ENCODE peak calls at places on chromosome 13, in six cellular contexts. One of them, this sample, is unnamed.

GRCh38 chr13:32228330-32229041 is 86.7 kb downstream of the ZAR1L start:
- DNase-seq in right lobe of liver: no peak
- DNase-seq in fibroblast of lung: peak
- DNase-seq in uterus: no peak
- DNase-seq in CD8-positive, alpha-beta T cell: no peak
- DNase-seq in brain microvascular endothelial cell: peak
- DNase-seq in this sample: no peak

GRCh38 chr13:86464193-86464592 is 665.0 kb upstream of the SLITRK6 start:
- DNase-seq in right lobe of liver: no peak
- DNase-seq in fibroblast of lung: no peak
- DNase-seq in uterus: no peak
- DNase-seq in CD8-positive, alpha-beta T cell: no peak
- DNase-seq in brain microvascular endothelial cell: no peak
- DNase-seq in this sample: no peak

GRCh38 chr13:74201530-74201929 is 67.3 kb upstream of the KLF12 start:
- DNase-seq in right lobe of liver: no peak
- DNase-seq in fibroblast of lung: no peak
- DNase-seq in uterus: no peak
- DNase-seq in CD8-positive, alpha-beta T cell: no peak
- DNase-seq in brain microvascular endothelial cell: no peak
- DNase-seq in this sample: no peak

GRCh38 chr13:71149498-71150363 is 717.3 kb downstream of the DACH1 start:
- DNase-seq in right lobe of liver: no peak
- DNase-seq in fibroblast of lung: no peak
- DNase-seq in uterus: no peak
- DNase-seq in CD8-positive, alpha-beta T cell: no peak
- DNase-seq in brain microvascular endothelial cell: no peak
- DNase-seq in this sample: no peak

GRCh38 chr13:38759390-38759789 is 72.5 kb downstream of the FREM2 start:
- DNase-seq in right lobe of liver: no peak
- DNase-seq in fibroblast of lung: no peak
- DNase-seq in uterus: no peak
- DNase-seq in CD8-positive, alpha-beta T cell: no peak
- DNase-seq in brain microvascular endothelial cell: no peak
- DNase-seq in this sample: no peak

GRCh38 chr13:37700887-37701286 is 102.3 kb upstream of the POSTN start:
- DNase-seq in right lobe of liver: no peak
- DNase-seq in fibroblast of lung: peak
- DNase-seq in uterus: no peak
- DNase-seq in CD8-positive, alpha-beta T cell: no peak
- DNase-seq in brain microvascular endothelial cell: peak
- DNase-seq in this sample: no peak

GRCh38 chr13:113209336-113209879 is at the start of gene CUL4A:
- DNase-seq in right lobe of liver: peak
- DNase-seq in fibroblast of lung: peak
- DNase-seq in uterus: peak
- DNase-seq in CD8-positive, alpha-beta T cell: peak
- DNase-seq in brain microvascular endothelial cell: peak
- DNase-seq in this sample: peak

GRCh38 chr13:50323440-50324070 is 308.3 kb downstream of the KCNRG start:
- DNase-seq in right lobe of liver: no peak
- DNase-seq in fibroblast of lung: peak
- DNase-seq in uterus: no peak
- DNase-seq in CD8-positive, alpha-beta T cell: no peak
- DNase-seq in brain microvascular endothelial cell: peak
- DNase-seq in this sample: no peak

GRCh38 chr13:76503756-76504155 is 382.4 kb downstream of the KCTD12 start:
- DNase-seq in right lobe of liver: no peak
- DNase-seq in fibroblast of lung: no peak
- DNase-seq in uterus: no peak
- DNase-seq in CD8-positive, alpha-beta T cell: no peak
- DNase-seq in brain microvascular endothelial cell: no peak
- DNase-seq in this sample: no peak

GRCh38 chr13:31739226-31739625 is at the start of gene RXFP2:
- DNase-seq in right lobe of liver: no peak
- DNase-seq in fibroblast of lung: no peak
- DNase-seq in uterus: no peak
- DNase-seq in CD8-positive, alpha-beta T cell: no peak
- DNase-seq in brain microvascular endothelial cell: no peak
- DNase-seq in this sample: no peak

GRCh38 chr13:19618925-19619324 is 14.5 kb upstream of the MPHOSPH8 start:
- DNase-seq in right lobe of liver: peak
- DNase-seq in fibroblast of lung: peak
- DNase-seq in uterus: no peak
- DNase-seq in CD8-positive, alpha-beta T cell: no peak
- DNase-seq in brain microvascular endothelial cell: peak
- DNase-seq in this sample: no peak

GRCh38 chr13:90205081-90205480 is 1142.4 kb upstream of the MIR17HG start:
- DNase-seq in right lobe of liver: no peak
- DNase-seq in fibroblast of lung: no peak
- DNase-seq in uterus: no peak
- DNase-seq in CD8-positive, alpha-beta T cell: no peak
- DNase-seq in brain microvascular endothelial cell: no peak
- DNase-seq in this sample: no peak

GRCh38 chr13:27481766-27482165 is 31.4 kb upstream of the MTIF3 start:
- DNase-seq in right lobe of liver: peak
- DNase-seq in fibroblast of lung: no peak
- DNase-seq in uterus: peak
- DNase-seq in CD8-positive, alpha-beta T cell: no peak
- DNase-seq in brain microvascular endothelial cell: peak
- DNase-seq in this sample: peak

GRCh38 chr13:52929826-52930225 is 81.4 kb upstream of the PCDH8 start:
- DNase-seq in right lobe of liver: no peak
- DNase-seq in fibroblast of lung: no peak
- DNase-seq in uterus: no peak
- DNase-seq in CD8-positive, alpha-beta T cell: no peak
- DNase-seq in brain microvascular endothelial cell: no peak
- DNase-seq in this sample: no peak

GRCh38 chr13:75250526-75251183 is 231.3 kb downstream of the TBC1D4 start:
- DNase-seq in right lobe of liver: no peak
- DNase-seq in fibroblast of lung: peak
- DNase-seq in uterus: no peak
- DNase-seq in CD8-positive, alpha-beta T cell: no peak
- DNase-seq in brain microvascular endothelial cell: peak
- DNase-seq in this sample: no peak

GRCh38 chr13:67620665-67621064 is 390.5 kb upstream of the PCDH9 start:
- DNase-seq in right lobe of liver: no peak
- DNase-seq in fibroblast of lung: peak
- DNase-seq in uterus: no peak
- DNase-seq in CD8-positive, alpha-beta T cell: no peak
- DNase-seq in brain microvascular endothelial cell: no peak
- DNase-seq in this sample: no peak

GRCh38 chr13:42275506-42275905 is 3.6 kb downstream of the AKAP11 start:
- DNase-seq in right lobe of liver: no peak
- DNase-seq in fibroblast of lung: no peak
- DNase-seq in uterus: no peak
- DNase-seq in CD8-positive, alpha-beta T cell: no peak
- DNase-seq in brain microvascular endothelial cell: no peak
- DNase-seq in this sample: no peak

GRCh38 chr13:112931028-112931934 is 37.7 kb upstream of the MCF2L start:
- DNase-seq in right lobe of liver: no peak
- DNase-seq in fibroblast of lung: peak
- DNase-seq in uterus: no peak
- DNase-seq in CD8-positive, alpha-beta T cell: no peak
- DNase-seq in brain microvascular endothelial cell: peak
- DNase-seq in this sample: peak

GRCh38 chr13:30308548-30308947 is 1.2 kb upstream of the KATNAL1 start:
- DNase-seq in right lobe of liver: no peak
- DNase-seq in fibroblast of lung: peak
- DNase-seq in uterus: no peak
- DNase-seq in CD8-positive, alpha-beta T cell: no peak
- DNase-seq in brain microvascular endothelial cell: peak
- DNase-seq in this sample: peak

GRCh38 chr13:43058318-43058674 is 34.9 kb downstream of the DNAJC15 start:
- DNase-seq in right lobe of liver: no peak
- DNase-seq in fibroblast of lung: peak
- DNase-seq in uterus: no peak
- DNase-seq in CD8-positive, alpha-beta T cell: no peak
- DNase-seq in brain microvascular endothelial cell: peak
- DNase-seq in this sample: peak

GRCh38 chr13:31052478-31052877 is 109.2 kb downstream of the HSPH1 start:
- DNase-seq in right lobe of liver: no peak
- DNase-seq in fibroblast of lung: no peak
- DNase-seq in uterus: no peak
- DNase-seq in CD8-positive, alpha-beta T cell: no peak
- DNase-seq in brain microvascular endothelial cell: no peak
- DNase-seq in this sample: no peak

GRCh38 chr13:27919934-27920676 is at the start of gene PDX1:
- DNase-seq in right lobe of liver: no peak
- DNase-seq in fibroblast of lung: no peak
- DNase-seq in uterus: no peak
- DNase-seq in CD8-positive, alpha-beta T cell: no peak
- DNase-seq in brain microvascular endothelial cell: no peak
- DNase-seq in this sample: no peak

DNA sequence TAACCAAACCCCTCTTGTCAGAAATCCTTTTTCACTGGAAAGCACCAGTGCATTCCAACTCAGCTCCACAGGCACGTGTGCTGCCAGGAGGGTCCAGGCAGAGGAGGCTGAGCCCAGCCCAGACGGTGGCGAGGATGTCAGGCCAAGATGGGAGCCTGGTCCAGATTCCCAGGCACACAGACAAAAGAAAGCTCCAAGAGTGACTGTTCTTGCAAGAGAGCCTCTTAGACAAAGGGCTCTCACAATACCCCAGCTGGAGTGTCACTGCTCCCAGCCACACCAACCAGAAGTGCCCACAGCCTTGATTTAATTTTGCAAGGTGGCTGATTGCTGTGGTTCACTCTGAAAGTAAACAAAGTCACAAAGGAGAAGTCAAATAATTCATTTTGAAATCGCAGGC is 95.3 kb downstream of the RAB20 start:
- DNase-seq in right lobe of liver: no peak
- DNase-seq in fibroblast of lung: no peak
- DNase-seq in uterus: no peak
- DNase-seq in CD8-positive, alpha-beta T cell: no peak
- DNase-seq in brain microvascular endothelial cell: no peak
- DNase-seq in this sample: no peak
- H3K4me3 ChIP-seq in right lobe of liver: no peak
- H3K4me3 ChIP-seq in fibroblast of lung: no peak
- H3K4me3 ChIP-seq in uterus: no peak
- H3K4me3 ChIP-seq in CD8-positive, alpha-beta T cell: no peak
- H3K4me3 ChIP-seq in brain microvascular endothelial cell: no peak
- H3K4me3 ChIP-seq in this sample: no peak

GRCh38 chr13:48542581-48543341 is 9.9 kb upstream of the RCBTB2 start:
- DNase-seq in right lobe of liver: peak
- DNase-seq in fibroblast of lung: peak
- DNase-seq in uterus: peak
- DNase-seq in CD8-positive, alpha-beta T cell: no peak
- DNase-seq in brain microvascular endothelial cell: peak
- DNase-seq in this sample: no peak
- TF ChIP-seq CTCF in right lobe of liver: no peak
- TF ChIP-seq CTCF in fibroblast of lung: no peak
- TF ChIP-seq CTCF in uterus: no peak
- TF ChIP-seq CTCF in CD8-positive, alpha-beta T cell: no peak
- TF ChIP-seq CTCF in brain microvascular endothelial cell: peak
- TF ChIP-seq CTCF in this sample: no peak

DNA sequence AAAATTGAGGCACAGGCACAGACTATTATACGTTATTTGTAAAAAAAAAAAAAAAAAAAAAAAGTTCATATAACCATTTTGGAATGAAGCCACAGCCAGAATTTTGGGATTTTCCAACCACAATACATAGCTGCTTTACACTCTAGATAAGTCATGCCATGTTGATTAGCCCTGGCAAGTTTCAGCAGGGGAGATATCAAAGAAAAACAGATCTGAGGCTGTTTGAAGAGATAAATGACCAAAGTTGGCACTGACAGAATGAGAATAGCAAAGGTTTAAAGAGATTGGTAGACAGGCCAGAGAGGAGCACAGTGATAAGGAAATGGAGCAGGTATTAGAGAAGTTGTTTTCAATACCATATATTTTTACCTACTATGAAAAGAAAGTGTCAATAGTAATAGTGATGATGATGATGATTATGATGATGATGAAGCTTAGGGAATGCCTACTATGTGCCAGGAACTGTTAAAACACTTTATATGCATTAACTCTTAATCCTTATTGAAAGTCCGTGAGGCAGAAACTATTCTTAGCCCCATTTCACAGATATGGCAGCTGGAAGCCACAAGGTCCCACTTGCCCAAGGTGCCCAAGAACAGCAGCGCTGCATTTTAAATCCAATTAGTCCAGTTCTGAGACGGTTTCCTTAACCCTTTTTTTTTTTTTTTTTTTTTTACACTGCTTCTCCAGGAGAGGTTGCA is 105.5 kb downstream of the MBNL2 start:
- DNase-seq in right lobe of liver: no peak
- DNase-seq in fibroblast of lung: peak
- DNase-seq in uterus: no peak
- DNase-seq in CD8-positive, alpha-beta T cell: no peak
- DNase-seq in brain microvascular endothelial cell: no peak
- DNase-seq in this sample: no peak
- H3K27ac ChIP-seq in right lobe of liver: no peak
- H3K27ac ChIP-seq in fibroblast of lung: no peak
- H3K27ac ChIP-seq in uterus: no peak
- H3K27ac ChIP-seq in CD8-positive, alpha-beta T cell: no peak
- H3K27ac ChIP-seq in brain microvascular endothelial cell: no peak
- H3K27ac ChIP-seq in this sample: no peak

GRCh38 chr13:40476175-40476958 is 190.1 kb downstream of the FOXO1 start:
- DNase-seq in right lobe of liver: no peak
- DNase-seq in fibroblast of lung: peak
- DNase-seq in uterus: no peak
- DNase-seq in CD8-positive, alpha-beta T cell: no peak
- DNase-seq in brain microvascular endothelial cell: peak
- DNase-seq in this sample: no peak

GRCh38 chr13:40479196-40479845 is 187.1 kb downstream of the FOXO1 start:
- DNase-seq in right lobe of liver: no peak
- DNase-seq in fibroblast of lung: no peak
- DNase-seq in uterus: peak
- DNase-seq in CD8-positive, alpha-beta T cell: no peak
- DNase-seq in brain microvascular endothelial cell: no peak
- DNase-seq in this sample: no peak

GRCh38 chr13:40478775-40479174 is 187.7 kb downstream of the FOXO1 start:
- DNase-seq in right lobe of liver: no peak
- DNase-seq in fibroblast of lung: no peak
- DNase-seq in uterus: no peak
- DNase-seq in CD8-positive, alpha-beta T cell: no peak
- DNase-seq in brain microvascular endothelial cell: no peak
- DNase-seq in this sample: no peak

GRCh38 chr13:40475617-40476016 is 190.8 kb downstream of the FOXO1 start:
- DNase-seq in right lobe of liver: no peak
- DNase-seq in fibroblast of lung: no peak
- DNase-seq in uterus: no peak
- DNase-seq in CD8-positive, alpha-beta T cell: no peak
- DNase-seq in brain microvascular endothelial cell: no peak
- DNase-seq in this sample: no peak

GRCh38 chr13:40477623-40478608 is 188.5 kb downstream of the FOXO1 start:
- DNase-seq in right lobe of liver: peak
- DNase-seq in fibroblast of lung: peak
- DNase-seq in uterus: no peak
- DNase-seq in CD8-positive, alpha-beta T cell: no peak
- DNase-seq in brain microvascular endothelial cell: peak
- DNase-seq in this sample: no peak
- H3K4me3 ChIP-seq in right lobe of liver: no peak
- H3K4me3 ChIP-seq in fibroblast of lung: no peak
- H3K4me3 ChIP-seq in uterus: no peak
- H3K4me3 ChIP-seq in CD8-positive, alpha-beta T cell: no peak
- H3K4me3 ChIP-seq in brain microvascular endothelial cell: no peak
- H3K4me3 ChIP-seq in this sample: no peak

GRCh38 chr13:99614465-99614885 is 113.2 kb downstream of the TM9SF2 start:
- DNase-seq in right lobe of liver: peak
- DNase-seq in fibroblast of lung: no peak
- DNase-seq in uterus: no peak
- DNase-seq in CD8-positive, alpha-beta T cell: no peak
- DNase-seq in brain microvascular endothelial cell: no peak
- DNase-seq in this sample: no peak
- TF ChIP-seq CTCF in right lobe of liver: peak
- TF ChIP-seq CTCF in fibroblast of lung: no peak
- TF ChIP-seq CTCF in uterus: no peak
- TF ChIP-seq CTCF in CD8-positive, alpha-beta T cell: no peak
- TF ChIP-seq CTCF in brain microvascular endothelial cell: peak
- TF ChIP-seq CTCF in this sample: no peak